ENCODE peak calls at places on chromosomes 4 and X, in four cellular contexts. P is WTC11, X is HepG2, S is K562. I is an unnamed sample.

GRCh38 chrX:132718411-132718810 is 229.6 kb upstream of the MBNL3 start:
- DNase-seq in P (no peak), X (no peak), S (no peak), I (no peak)

GRCh38 chrX:1909419-1910206 is 294.8 kb downstream of the ASMT start:
- DNase-seq in P (no peak), X (no peak), S (no peak), I (no peak)

GRCh38 chrX:64093761-64094160 is 111.7 kb downstream of the AMER1 start:
- DNase-seq in P (peak), X (no peak), S (no peak), I (no peak)

GRCh38 chrX:154486396-154487207 is at the start of gene UBL4A:
- DNase-seq in P (peak), X (no peak), S (peak), I (no peak)

GRCh38 chr4:5365071-5366008 is 314.1 kb downstream of the STK32B start:
- DNase-seq in P (no peak), X (peak), S (no peak), I (peak)

GRCh38 chr4:75015627-75016026 is 82.7 kb downstream of the PARM1 start:
- DNase-seq in P (no peak), X (no peak), S (no peak), I (no peak)

GRCh38 chr4:31045724-31046318 is 325.7 kb downstream of the PCDH7 start:
- DNase-seq in P (peak), X (no peak), S (no peak), I (no peak)

GRCh38 chr4:151129801-151130200 is 30.4 kb downstream of the RPS3A start:
- DNase-seq in P (no peak), X (no peak), S (no peak), I (no peak)

GRCh38 chrX:20595928-20596550 is 329.3 kb upstream of the RPS6KA3 start:
- DNase-seq in P (peak), X (no peak), S (no peak), I (no peak)

GRCh38 chr4:101074326-101074725 is 273.0 kb downstream of the PPP3CA start:
- DNase-seq in P (no peak), X (no peak), S (no peak), I (no peak)

GRCh38 chr4:115234405-115235093 is 121.1 kb upstream of the NDST4 start:
- DNase-seq in P (no peak), X (peak), S (no peak), I (peak)

GRCh38 chr4:149164282-149164681 is 651.4 kb downstream of the IQCM start:
- DNase-seq in P (peak), X (no peak), S (no peak), I (no peak)

GRCh38 chrX:126552313-126553022 is at the start of gene DCAF12L1:
- DNase-seq in P (peak), X (no peak), S (no peak), I (no peak)

GRCh38 chrX:50475208-50475607 is 4.6 kb upstream of the DGKK start:
- DNase-seq in P (no peak), X (no peak), S (no peak), I (no peak)

GRCh38 chr4:106365613-106366012 is 3.0 kb downstream of the GIMD1 start:
- DNase-seq in P (no peak), X (peak), S (no peak), I (no peak)

GRCh38 chrX:43560247-43560946 is 95.7 kb upstream of the MAOA start:
- DNase-seq in P (no peak), X (no peak), S (no peak), I (no peak)

GRCh38 chr4:159206427-159206871 is 103.6 kb downstream of the RAPGEF2 start:
- DNase-seq in P (no peak), X (no peak), S (no peak), I (peak)

GRCh38 chr4:72886602-72887001 is 182.9 kb downstream of the COX18 start:
- DNase-seq in P (no peak), X (no peak), S (peak), I (no peak)

GRCh38 chr4:76535603-76536380 is 100.8 kb downstream of the SHROOM3 start:
- DNase-seq in P (no peak), X (no peak), S (no peak), I (no peak)

GRCh38 chrX:37658352-37659030 is 27.1 kb upstream of the XK start:
- DNase-seq in P (no peak), X (no peak), S (no peak), I (no peak)

GRCh38 chr4:128570380-128570779 is 239.1 kb upstream of the JADE1 start:
- DNase-seq in P (no peak), X (no peak), S (peak), I (no peak)

GRCh38 chr4:139227729-139228404 is 50.8 kb upstream of the ELF2 start:
- DNase-seq in P (no peak), X (peak), S (peak), I (no peak)

GRCh38 chr4:15469402-15470148 is at the start of gene CC2D2A:
- DNase-seq in P (no peak), X (no peak), S (no peak), I (no peak)

GRCh38 chrX:49919617-49920016 is 2.8 kb upstream of the CLCN5 start:
- DNase-seq in P (peak), X (peak), S (peak), I (no peak)

GRCh38 chr4:129240816-129241215 is 144.9 kb downstream of the C4orf33 start:
- DNase-seq in P (no peak), X (no peak), S (no peak), I (no peak)

GRCh38 chr4:110663738-110664444 is 41.0 kb upstream of the PITX2 start:
- DNase-seq in P (no peak), X (no peak), S (no peak), I (no peak)

GRCh38 chr4:146029147-146029546 is 90.5 kb upstream of the ZNF827 start:
- DNase-seq in P (no peak), X (no peak), S (no peak), I (peak)

GRCh38 chr4:96993528-96993927 is 1149.7 kb downstream of the STPG2 start:
- DNase-seq in P (no peak), X (no peak), S (no peak), I (no peak)

GRCh38 chr4:145723336-145723735 is 43.4 kb downstream of the C4orf51 start:
- DNase-seq in P (no peak), X (no peak), S (no peak), I (no peak)

GRCh38 chr4:140052050-140052449 is 101.9 kb downstream of the MAML3 start:
- DNase-seq in P (peak), X (peak), S (peak), I (no peak)

GRCh38 chrX:45689971-45690370 is 489.3 kb upstream of the DIPK2B start:
- DNase-seq in P (no peak), X (no peak), S (no peak), I (no peak)
- TF ChIP-seq CBFB in P (no peak), X (no peak), S (no peak), I (no peak)

DNA sequence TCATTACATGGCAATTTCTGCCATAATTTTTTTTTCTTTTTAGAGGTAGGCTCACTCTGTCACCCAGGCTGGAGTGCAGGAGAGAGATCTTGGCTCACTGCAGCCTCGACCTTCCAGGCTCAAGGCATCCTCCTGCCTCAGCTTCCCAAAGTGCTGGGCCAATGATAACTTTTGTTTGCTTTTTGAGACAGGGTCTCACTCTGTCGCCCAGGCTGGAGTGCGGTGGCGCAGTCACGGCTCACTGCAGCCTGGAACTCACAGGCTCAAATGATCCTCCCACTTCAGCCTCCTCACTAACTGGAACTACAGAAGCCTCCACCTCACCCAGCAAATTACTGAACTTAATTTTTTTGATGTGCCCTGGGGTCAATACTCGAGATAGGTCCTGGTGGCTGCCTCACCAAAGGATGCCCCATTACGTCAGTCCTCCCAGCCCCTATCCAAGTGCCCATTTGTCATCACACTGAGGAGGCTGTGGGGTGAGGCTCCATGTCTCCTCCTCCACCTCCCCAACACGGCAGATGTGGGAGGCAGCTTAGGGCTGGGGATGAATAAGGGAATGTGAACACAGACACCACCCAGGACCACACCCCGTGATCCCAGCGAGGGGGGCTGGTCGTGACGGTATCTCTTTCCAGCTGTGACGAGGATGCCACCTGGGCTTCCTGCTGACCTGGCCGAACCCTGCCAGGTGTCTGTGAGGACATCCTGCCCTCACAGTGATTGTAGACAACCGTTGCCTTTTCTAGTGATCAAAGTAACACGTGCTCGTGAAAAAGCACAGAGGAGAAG is 12.4 kb upstream of the NKX1-1 start:
- DNase-seq in P (no peak), X (no peak), S (no peak), I (no peak)
- TF ChIP-seq CBFB in P (no peak), X (no peak), S (no peak), I (no peak)

GRCh38 chr4:22021116-22021515 is 72.5 kb upstream of the KCNIP4 start:
- DNase-seq in P (no peak), X (no peak), S (no peak), I (no peak)
- TF ChIP-seq CBFB in P (no peak), X (no peak), S (no peak), I (no peak)

GRCh38 chrX:141736656-141737055 is 38.1 kb upstream of the SPANXD start:
- DNase-seq in P (no peak), X (no peak), S (no peak), I (no peak)

GRCh38 chrX:141732031-141732430 is 33.5 kb upstream of the SPANXD start:
- DNase-seq in P (no peak), X (no peak), S (no peak), I (no peak)

DNA sequence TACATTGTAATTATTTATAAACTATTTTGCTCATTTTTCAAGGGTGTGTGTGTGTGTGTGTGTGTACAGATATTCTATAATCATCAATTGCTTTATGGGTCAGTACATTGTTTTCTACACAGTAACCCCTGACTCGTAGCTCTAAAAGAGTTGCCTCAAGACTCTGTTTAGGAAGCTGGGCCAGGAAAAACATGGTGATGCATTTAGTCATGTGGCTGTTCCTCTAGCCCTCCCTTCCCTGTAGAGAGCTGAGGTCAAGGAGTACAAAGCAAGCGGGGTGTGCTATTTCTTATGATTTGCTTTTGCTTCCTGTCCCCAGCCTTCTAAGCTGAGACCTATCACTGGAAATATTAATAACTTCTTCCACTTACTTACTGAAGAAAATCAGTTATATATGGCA is 34.8 kb upstream of the SPANXD start:
- DNase-seq in P (no peak), X (no peak), S (no peak), I (no peak)
- TF ChIP-seq CBFB in P (no peak), X (no peak), S (no peak), I (no peak)

DNA sequence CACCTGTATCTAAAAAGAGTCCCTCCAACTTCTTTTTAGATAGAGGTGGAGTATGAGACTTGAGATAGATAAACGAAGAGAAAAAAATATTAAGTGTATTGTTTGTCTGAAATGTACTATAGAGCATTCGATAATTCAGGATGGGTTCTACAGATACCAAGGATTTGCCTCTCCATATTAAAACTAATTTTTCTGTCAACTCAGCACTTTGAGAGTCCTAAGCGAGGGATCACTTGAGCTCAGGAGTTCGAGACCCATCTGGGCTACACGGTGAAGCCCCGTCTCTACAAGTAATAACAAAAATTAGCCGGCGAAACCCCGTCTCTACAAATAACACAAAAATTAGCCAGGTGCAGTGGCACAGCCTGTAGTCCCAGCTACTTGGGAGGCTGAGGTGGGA is 1.5 kb downstream of the DNAAF6 start:
- DNase-seq in P (no peak), X (no peak), S (no peak), I (no peak)
- TF ChIP-seq CBFB in P (no peak), X (no peak), S (no peak), I (no peak)

DNA sequence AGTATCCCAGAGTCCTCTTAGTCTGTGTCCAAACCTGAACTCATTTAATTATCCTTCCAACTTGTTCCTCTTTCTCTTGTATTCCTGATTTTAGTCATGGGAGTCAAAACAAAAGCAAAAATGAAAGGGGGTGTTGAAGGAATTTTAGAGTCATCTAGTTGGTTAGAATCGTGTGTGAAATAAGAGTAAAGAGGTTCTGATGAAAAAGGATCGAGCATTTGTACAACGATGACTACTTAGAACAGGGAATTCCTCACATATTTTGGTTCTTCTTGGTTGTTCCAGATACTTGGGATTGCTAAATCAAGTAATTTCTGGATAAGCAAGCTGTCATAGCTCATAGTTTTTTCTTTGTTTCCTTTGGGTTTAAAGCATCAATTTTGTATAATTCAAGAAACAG is 194.4 kb downstream of the BCOR start:
- DNase-seq in P (no peak), X (no peak), S (no peak), I (no peak)
- TF ChIP-seq CBFB in P (no peak), X (no peak), S (no peak), I (no peak)